ENCODE peak calls at places on chromosome 14, in seven cellular contexts. Z, T, B, C, Q, P and X are unnamed samples.

GRCh38 chr14:61512508-61512907 is 182.8 kb upstream of the HIF1A start:
- DNase-seq in Z (no peak), T (no peak), B (no peak), C (no peak), Q (peak; percentile 51), P (no peak), X (no peak)

GRCh38 chr14:26068060-26068459 is 529.8 kb downstream of the NOVA1 start:
- DNase-seq in Z (no peak), T (no peak), B (no peak), C (no peak), Q (no peak), P (no peak), X (no peak)

GRCh38 chr14:32588448-32589320 is 259.6 kb downstream of the AKAP6 start:
- DNase-seq in Z (no peak), T (no peak), B (no peak), C (no peak), Q (peak; percentile 65), P (no peak), X (no peak)

GRCh38 chr14:72801381-72801812 is 92.5 kb downstream of the DPF3 start:
- DNase-seq in Z (peak; percentile 36), T (no peak), B (no peak), C (no peak), Q (peak; percentile 99), P (no peak), X (no peak)

GRCh38 chr14:88849717-88850116 is 25.3 kb downstream of the TTC8 start:
- DNase-seq in Z (no peak), T (no peak), B (no peak), C (no peak), Q (no peak), P (no peak), X (no peak)

GRCh38 chr14:48537600-48537999 is 862.2 kb upstream of the MDGA2 start:
- DNase-seq in Z (no peak), T (no peak), B (no peak), C (no peak), Q (no peak), P (no peak), X (no peak)

GRCh38 chr14:38870437-38870836 is 232.6 kb downstream of the SEC23A start:
- DNase-seq in Z (no peak), T (no peak), B (no peak), C (no peak), Q (no peak), P (no peak), X (no peak)

GRCh38 chr14:99940064-99940463 is 125.2 kb upstream of the EVL start:
- DNase-seq in Z (no peak), T (no peak), B (no peak), C (no peak), Q (no peak), P (no peak), X (no peak)

GRCh38 chr14:60133487-60133886 is 31.7 kb downstream of the DHRS7 start:
- DNase-seq in Z (no peak), T (no peak), B (no peak), C (no peak), Q (peak; percentile 16), P (no peak), X (no peak)

GRCh38 chr14:24332094-24332983 is 2.5 kb downstream of the ADCY4 start:
- DNase-seq in Z (peak; percentile 93), T (peak; percentile 89), B (peak; percentile 62), C (peak; percentile 70), Q (peak; percentile 52), P (no peak), X (peak; percentile 81)

GRCh38 chr14:88612981-88613380 is 50.1 kb downstream of the ZC3H14 start:
- DNase-seq in Z (no peak), T (no peak), B (no peak), C (no peak), Q (peak; percentile 4), P (no peak), X (no peak)

GRCh38 chr14:47262801-47263200 is 412.6 kb downstream of the MDGA2 start:
- DNase-seq in Z (no peak), T (no peak), B (no peak), C (no peak), Q (no peak), P (no peak), X (no peak)

GRCh38 chr14:37118673-37119366 is 53.6 kb downstream of the SLC25A21 start:
- DNase-seq in Z (no peak), T (no peak), B (no peak), C (no peak), Q (no peak), P (no peak), X (no peak)

GRCh38 chr14:33186656-33187055 is 248.0 kb downstream of the NPAS3 start:
- DNase-seq in Z (no peak), T (no peak), B (no peak), C (no peak), Q (no peak), P (no peak), X (no peak)

GRCh38 chr14:99233222-99234035 is 38.6 kb downstream of the BCL11B start:
- DNase-seq in Z (no peak), T (no peak), B (no peak), C (no peak), Q (no peak), P (no peak), X (no peak)

GRCh38 chr14:88245321-88245720 is 77.7 kb downstream of the KCNK10 start:
- DNase-seq in Z (no peak), T (no peak), B (no peak), C (no peak), Q (no peak), P (no peak), X (no peak)

GRCh38 chr14:30362369-30363218 is 196.4 kb upstream of the G2E3 start:
- DNase-seq in Z (no peak), T (no peak), B (no peak), C (no peak), Q (no peak), P (no peak), X (no peak)

GRCh38 chr14:50599700-50600444 is 39.9 kb downstream of the ATL1 start:
- DNase-seq in Z (peak; percentile 14), T (no peak), B (no peak), C (no peak), Q (peak; percentile 60), P (no peak), X (no peak)

GRCh38 chr14:43116341-43116740 is 1390.7 kb downstream of the FSCB start:
- DNase-seq in Z (no peak), T (no peak), B (no peak), C (no peak), Q (no peak), P (no peak), X (no peak)

GRCh38 chr14:96264850-96265249 is 8.8 kb downstream of the BDKRB1 start:
- DNase-seq in Z (no peak), T (no peak), B (no peak), C (no peak), Q (peak; percentile 45), P (no peak), X (no peak)
- TF ChIP-seq CTCF in Z (peak; percentile 37), T (peak; percentile 54), B (no peak), C (no peak), Q (peak; percentile 47), P (no peak), X (no peak)

GRCh38 chr14:21205026-21205677 is 49.3 kb upstream of the OR5AU1 start:
- DNase-seq in Z (no peak), T (no peak), B (no peak), C (no peak), Q (no peak), P (no peak), X (no peak)

GRCh38 chr14:21202463-21203358 is 46.8 kb upstream of the OR5AU1 start:
- DNase-seq in Z (no peak), T (no peak), B (no peak), C (no peak), Q (no peak), P (no peak), X (no peak)

GRCh38 chr14:21204167-21205025 is 48.5 kb upstream of the OR5AU1 start:
- DNase-seq in Z (no peak), T (no peak), B (no peak), C (no peak), Q (no peak), P (no peak), X (no peak)

GRCh38 chr14:21201732-21202462 is 46.0 kb upstream of the OR5AU1 start:
- DNase-seq in Z (no peak), T (no peak), B (no peak), C (no peak), Q (no peak), P (no peak), X (peak; percentile 28)

DNA sequence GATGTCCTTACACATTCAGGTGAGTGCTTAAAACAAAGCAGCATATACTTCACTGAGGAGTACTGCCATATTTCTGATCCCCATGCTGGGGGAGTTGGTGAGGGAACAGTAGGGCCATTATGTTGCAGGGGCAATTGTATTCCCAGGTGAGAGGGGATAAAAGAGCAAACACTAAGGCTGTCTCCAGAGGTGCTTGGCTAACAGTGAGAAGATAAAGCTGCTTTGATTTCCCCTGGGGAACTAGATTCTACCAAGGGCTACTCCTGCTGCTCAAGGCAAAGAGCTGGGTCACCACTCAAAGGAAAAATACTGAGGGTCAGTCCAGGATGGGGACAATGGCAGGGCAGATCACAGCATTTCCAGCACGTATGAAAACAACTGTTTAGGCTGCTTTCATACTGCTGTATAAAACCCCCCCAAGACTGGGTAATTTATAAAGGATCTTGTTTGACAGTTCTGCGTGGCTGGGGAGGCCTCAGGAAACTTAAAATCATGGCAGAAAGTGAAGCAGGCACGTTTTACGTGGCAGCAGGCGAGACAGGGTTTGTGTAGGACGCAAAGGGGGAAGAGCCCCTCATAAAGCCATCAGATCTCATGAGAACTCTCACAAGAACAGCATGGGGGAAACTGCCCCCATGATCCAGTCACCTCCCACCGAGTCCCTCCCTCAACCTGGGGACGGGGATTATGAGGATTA is 47.8 kb upstream of the OR5AU1 start:
- DNase-seq in Z (no peak), T (no peak), B (no peak), C (no peak), Q (no peak), P (no peak), X (no peak)
- TF ChIP-seq POLR2A in Z (no peak), T (peak; percentile 7), B (no peak), C (no peak), Q (no peak), P (no peak), X (no peak)

GRCh38 chr14:93047661-93048060 is 68.1 kb downstream of the ITPK1 start:
- DNase-seq in Z (no peak), T (no peak), B (no peak), C (no peak), Q (no peak), P (no peak), X (no peak)

GRCh38 chr14:93045211-93045674 is 70.5 kb downstream of the ITPK1 start:
- DNase-seq in Z (no peak), T (no peak), B (no peak), C (no peak), Q (no peak), P (no peak), X (no peak)

GRCh38 chr14:93047187-93047586 is 68.5 kb downstream of the ITPK1 start:
- DNase-seq in Z (no peak), T (no peak), B (no peak), C (no peak), Q (no peak), P (no peak), X (no peak)

GRCh38 chr14:93045965-93046695 is 69.6 kb downstream of the ITPK1 start:
- DNase-seq in Z (no peak), T (no peak), B (no peak), C (no peak), Q (peak; percentile 86), P (no peak), X (no peak)

GRCh38 chr14:93046696-93047050 is 69.1 kb downstream of the ITPK1 start:
- DNase-seq in Z (no peak), T (no peak), B (no peak), C (no peak), Q (no peak), P (no peak), X (no peak)
- H3K4me1 ChIP-seq in Z (peaks cover 78% of the 10 kb centered on the region), T (peaks cover 61% of the 10 kb centered on the region), B (peaks cover 12% of the 10 kb centered on the region), C (peaks cover 77% of the 10 kb centered on the region), Q (peaks cover 15% of the 10 kb centered on the region), P (peaks cover 49% of the 10 kb centered on the region), X (peaks cover 12% of the 10 kb centered on the region)

GRCh38 chr14:65604946-65605345 is 192.4 kb downstream of the FUT8 start:
- DNase-seq in Z (no peak), T (no peak), B (no peak), C (no peak), Q (peak; percentile 13), P (no peak), X (no peak)
- TF ChIP-seq CTCF in Z (peak; percentile 24), T (no peak), B (no peak), C (no peak), Q (peak; percentile 44), P (no peak), X (no peak)